ENCODE peak calls at places on chromosomes 12 and 14, in six cellular contexts. One of them, this sample, is unnamed.

GRCh38 chr12:110670161-110670701 is 18.7 kb downstream of the HVCN1 start:
- DNase-seq in K562: no peak
- DNase-seq in H1: no peak
- DNase-seq in GM12891: no peak
- DNase-seq in GM12878: peak
- DNase-seq in HepG2: no peak
- DNase-seq in this sample: no peak

GRCh38 chr12:129676411-129676810 is 227.4 kb downstream of the TMEM132D start:
- DNase-seq in K562: no peak
- DNase-seq in H1: no peak
- DNase-seq in GM12891: no peak
- DNase-seq in GM12878: no peak
- DNase-seq in HepG2: no peak
- DNase-seq in this sample: no peak

GRCh38 chr14:74257078-74257987 is 18.1 kb downstream of the VSX2 start:
- DNase-seq in K562: peak
- DNase-seq in H1: peak
- DNase-seq in GM12891: peak
- DNase-seq in GM12878: no peak
- DNase-seq in HepG2: no peak
- DNase-seq in this sample: peak

GRCh38 chr12:4978737-4979136 is 64.9 kb upstream of the KCNA5 start:
- DNase-seq in K562: no peak
- DNase-seq in H1: no peak
- DNase-seq in GM12891: no peak
- DNase-seq in GM12878: no peak
- DNase-seq in HepG2: no peak
- DNase-seq in this sample: no peak

GRCh38 chr12:108827941-108828340 is 29.4 kb downstream of the SSH1 start:
- DNase-seq in K562: no peak
- DNase-seq in H1: no peak
- DNase-seq in GM12891: no peak
- DNase-seq in GM12878: no peak
- DNase-seq in HepG2: no peak
- DNase-seq in this sample: no peak

GRCh38 chr12:120979862-120980696 is 1.7 kb downstream of the HNF1A start:
- DNase-seq in K562: no peak
- DNase-seq in H1: peak
- DNase-seq in GM12891: no peak
- DNase-seq in GM12878: no peak
- DNase-seq in HepG2: peak
- DNase-seq in this sample: no peak

GRCh38 chr12:82099216-82099615 is 259.0 kb downstream of the CCDC59 start:
- DNase-seq in K562: no peak
- DNase-seq in H1: no peak
- DNase-seq in GM12891: no peak
- DNase-seq in GM12878: no peak
- DNase-seq in HepG2: no peak
- DNase-seq in this sample: no peak

GRCh38 chr14:77868552-77869300 is 68.8 kb downstream of the ADCK1 start:
- DNase-seq in K562: no peak
- DNase-seq in H1: no peak
- DNase-seq in GM12891: no peak
- DNase-seq in GM12878: no peak
- DNase-seq in HepG2: no peak
- DNase-seq in this sample: no peak

GRCh38 chr14:102508410-102508773 is 1.2 kb downstream of the ANKRD9 start:
- DNase-seq in K562: peak
- DNase-seq in H1: no peak
- DNase-seq in GM12891: no peak
- DNase-seq in GM12878: no peak
- DNase-seq in HepG2: peak
- DNase-seq in this sample: no peak

GRCh38 chr12:29547844-29548243 is 50.4 kb upstream of the OVCH1 start:
- DNase-seq in K562: no peak
- DNase-seq in H1: no peak
- DNase-seq in GM12891: no peak
- DNase-seq in GM12878: no peak
- DNase-seq in HepG2: no peak
- DNase-seq in this sample: no peak

GRCh38 chr14:98798099-98798498 is 473.9 kb downstream of the BCL11B start:
- DNase-seq in K562: no peak
- DNase-seq in H1: no peak
- DNase-seq in GM12891: no peak
- DNase-seq in GM12878: no peak
- DNase-seq in HepG2: no peak
- DNase-seq in this sample: no peak

GRCh38 chr12:39102474-39103209 is 197.3 kb upstream of the CPNE8 start:
- DNase-seq in K562: no peak
- DNase-seq in H1: no peak
- DNase-seq in GM12891: no peak
- DNase-seq in GM12878: no peak
- DNase-seq in HepG2: no peak
- DNase-seq in this sample: no peak

GRCh38 chr12:8156416-8156815 is 399 bp upstream of the ZNF705A start:
- DNase-seq in K562: no peak
- DNase-seq in H1: no peak
- DNase-seq in GM12891: no peak
- DNase-seq in GM12878: no peak
- DNase-seq in HepG2: no peak
- DNase-seq in this sample: no peak

GRCh38 chr12:116194935-116195431 is 82.5 kb downstream of the MED13L start:
- DNase-seq in K562: no peak
- DNase-seq in H1: no peak
- DNase-seq in GM12891: no peak
- DNase-seq in GM12878: peak
- DNase-seq in HepG2: no peak
- DNase-seq in this sample: peak

GRCh38 chr14:23371865-23372264 is 744 bp upstream of the IL25 start:
- DNase-seq in K562: no peak
- DNase-seq in H1: no peak
- DNase-seq in GM12891: no peak
- DNase-seq in GM12878: no peak
- DNase-seq in HepG2: no peak
- DNase-seq in this sample: no peak

GRCh38 chr12:103373088-103373523 is 122.7 kb downstream of the C12orf42 start:
- DNase-seq in K562: no peak
- DNase-seq in H1: no peak
- DNase-seq in GM12891: no peak
- DNase-seq in GM12878: no peak
- DNase-seq in HepG2: no peak
- DNase-seq in this sample: no peak

GRCh38 chr12:131340616-131341210 is 370.2 kb upstream of the SFSWAP start:
- DNase-seq in K562: no peak
- DNase-seq in H1: peak
- DNase-seq in GM12891: no peak
- DNase-seq in GM12878: no peak
- DNase-seq in HepG2: no peak
- DNase-seq in this sample: no peak

GRCh38 chr12:66168410-66168809 is 1.4 kb downstream of the TMBIM4 start:
- DNase-seq in K562: no peak
- DNase-seq in H1: no peak
- DNase-seq in GM12891: no peak
- DNase-seq in GM12878: no peak
- DNase-seq in HepG2: no peak
- DNase-seq in this sample: no peak

GRCh38 chr12:52220456-52220855 is 12.6 kb upstream of the KRT7 start:
- DNase-seq in K562: no peak
- DNase-seq in H1: no peak
- DNase-seq in GM12891: no peak
- DNase-seq in GM12878: no peak
- DNase-seq in HepG2: no peak
- DNase-seq in this sample: no peak

GRCh38 chr12:103884316-103884715 is 43.3 kb upstream of the NT5DC3 start:
- DNase-seq in K562: peak
- DNase-seq in H1: no peak
- DNase-seq in GM12891: no peak
- DNase-seq in GM12878: no peak
- DNase-seq in HepG2: no peak
- DNase-seq in this sample: peak

DNA sequence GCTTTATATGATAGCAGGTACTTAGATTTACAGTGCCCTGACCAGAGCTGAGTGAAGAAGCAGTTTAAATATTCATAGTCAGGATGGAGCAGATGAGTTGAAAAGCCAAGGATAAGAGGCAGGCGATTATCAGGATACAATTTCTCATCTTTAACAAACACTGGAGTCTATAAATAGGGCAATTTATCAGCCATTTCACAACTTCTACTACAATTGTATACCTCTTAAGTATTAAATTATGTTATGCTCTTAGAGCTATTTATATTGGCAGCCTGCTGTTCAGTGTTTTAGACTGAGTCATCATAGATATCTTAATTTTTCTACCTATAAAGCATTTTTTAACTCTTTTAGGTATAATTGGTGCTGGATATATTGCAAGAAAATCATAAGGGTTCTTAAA is 360.1 kb downstream of the TRHDE start:
- DNase-seq in K562: no peak
- DNase-seq in H1: no peak
- DNase-seq in GM12891: no peak
- DNase-seq in GM12878: no peak
- DNase-seq in HepG2: no peak
- DNase-seq in this sample: no peak
- TF ChIP-seq TAF1 in K562: no peak
- TF ChIP-seq TAF1 in H1: no peak
- TF ChIP-seq TAF1 in GM12891: no peak
- TF ChIP-seq TAF1 in GM12878: no peak
- TF ChIP-seq TAF1 in HepG2: no peak
- TF ChIP-seq TAF1 in this sample: no peak

GRCh38 chr12:55720071-55720564 is at the start of gene RDH5:
- DNase-seq in K562: no peak
- DNase-seq in H1: no peak
- DNase-seq in GM12891: no peak
- DNase-seq in GM12878: no peak
- DNase-seq in HepG2: peak
- DNase-seq in this sample: no peak

GRCh38 chr12:55721601-55722213 is 1.5 kb downstream of the RDH5 start:
- DNase-seq in K562: no peak
- DNase-seq in H1: no peak
- DNase-seq in GM12891: no peak
- DNase-seq in GM12878: no peak
- DNase-seq in HepG2: no peak
- DNase-seq in this sample: no peak

GRCh38 chr12:55722948-55723347 is 2.8 kb downstream of the RDH5 start:
- DNase-seq in K562: no peak
- DNase-seq in H1: no peak
- DNase-seq in GM12891: no peak
- DNase-seq in GM12878: no peak
- DNase-seq in HepG2: no peak
- DNase-seq in this sample: no peak

GRCh38 chr12:55719371-55719770 is 822 bp upstream of the RDH5 start:
- DNase-seq in K562: no peak
- DNase-seq in H1: no peak
- DNase-seq in GM12891: no peak
- DNase-seq in GM12878: no peak
- DNase-seq in HepG2: no peak
- DNase-seq in this sample: no peak

GRCh38 chr12:55720894-55721444 is 776 bp downstream of the RDH5 start:
- DNase-seq in K562: no peak
- DNase-seq in H1: no peak
- DNase-seq in GM12891: no peak
- DNase-seq in GM12878: no peak
- DNase-seq in HepG2: peak
- DNase-seq in this sample: no peak
- TF ChIP-seq POLR2A in K562: no peak
- TF ChIP-seq POLR2A in H1: no peak
- TF ChIP-seq POLR2A in GM12891: no peak
- TF ChIP-seq POLR2A in GM12878: no peak
- TF ChIP-seq POLR2A in HepG2: no peak
- TF ChIP-seq POLR2A in this sample: no peak

DNA sequence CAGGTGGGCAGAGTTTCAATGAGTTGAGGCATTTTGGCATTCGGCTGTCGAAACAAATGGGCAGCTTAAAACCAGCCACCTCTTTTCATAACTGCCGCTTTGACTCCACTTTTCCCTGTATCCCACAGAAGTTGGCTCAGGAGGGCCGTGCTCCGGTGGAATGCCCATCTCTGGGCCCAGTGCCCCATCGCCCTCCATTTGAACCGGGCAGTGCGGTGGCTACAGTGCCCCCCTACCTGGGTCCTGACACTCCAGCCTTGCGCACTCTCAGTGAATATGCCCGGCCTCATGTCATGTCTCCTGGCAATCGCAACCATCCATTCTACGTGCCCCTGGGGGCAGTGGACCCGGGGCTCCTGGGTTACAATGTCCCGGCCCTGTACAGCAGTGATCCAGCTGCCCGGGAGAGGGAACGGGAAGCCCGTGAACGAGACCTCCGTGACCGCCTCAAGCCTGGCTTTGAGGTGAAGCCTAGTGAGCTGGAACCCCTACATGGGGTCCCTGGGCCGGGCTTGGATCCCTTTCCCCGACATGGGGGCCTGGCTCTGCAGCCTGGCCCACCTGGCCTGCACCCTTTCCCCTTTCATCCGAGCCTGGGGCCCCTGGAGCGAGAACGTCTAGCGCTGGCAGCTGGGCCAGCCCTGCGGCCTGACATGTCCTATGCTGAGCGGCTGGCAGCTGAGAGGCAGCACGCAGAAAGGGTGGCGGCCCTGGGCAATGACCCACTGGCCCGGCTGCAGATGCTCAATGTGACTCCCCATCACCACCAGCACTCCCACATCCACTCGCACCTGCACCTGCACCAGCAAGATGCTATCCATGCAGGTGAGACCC is 5.0 kb upstream of the RNU7-1 start:
- DNase-seq in K562: no peak
- DNase-seq in H1: no peak
- DNase-seq in GM12891: no peak
- DNase-seq in GM12878: no peak
- DNase-seq in HepG2: no peak
- DNase-seq in this sample: no peak
- TF ChIP-seq TAF1 in K562: no peak
- TF ChIP-seq TAF1 in H1: no peak
- TF ChIP-seq TAF1 in GM12891: no peak
- TF ChIP-seq TAF1 in GM12878: no peak
- TF ChIP-seq TAF1 in HepG2: no peak
- TF ChIP-seq TAF1 in this sample: no peak

DNA sequence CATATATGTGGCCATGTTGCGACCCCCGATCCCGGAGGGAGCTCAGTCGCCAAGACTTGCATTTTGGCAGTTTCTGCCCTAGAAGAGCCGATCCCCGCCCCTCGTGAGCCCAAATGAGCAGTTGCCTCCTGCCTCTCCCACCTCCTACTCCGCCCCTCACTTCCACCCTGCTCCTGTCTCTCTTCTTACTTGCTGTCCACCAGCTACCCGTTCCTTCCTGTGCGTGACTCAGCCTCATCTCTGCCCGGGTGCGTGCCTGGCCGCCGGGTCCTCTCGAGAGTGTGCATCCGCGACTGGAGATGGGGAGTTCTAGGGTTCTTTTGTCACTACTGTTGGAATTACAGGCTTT is 585 bp downstream of the GPATCH2L start:
- DNase-seq in K562: peak
- DNase-seq in H1: no peak
- DNase-seq in GM12891: peak
- DNase-seq in GM12878: peak
- DNase-seq in HepG2: peak
- DNase-seq in this sample: peak
- TF ChIP-seq POLR2A in K562: no peak
- TF ChIP-seq POLR2A in H1: no peak
- TF ChIP-seq POLR2A in GM12891: peak
- TF ChIP-seq POLR2A in GM12878: no peak
- TF ChIP-seq POLR2A in HepG2: no peak
- TF ChIP-seq POLR2A in this sample: no peak

This sample was measured in GM12892.